ENCODE peak calls at places on chromosomes 2 and 18, in seven cellular contexts. One of them, this sample, is unnamed.
A peak's percentile ranks its signal among the peaks of the same experiment; 100 is the strongest.

GRCh38 chr2:203916756-203917155 is 19.8 kb upstream of the ICOS start:
- DNase-seq in AG10803: no peak
- DNase-seq in iris pigment epithelial cell: no peak
- DNase-seq in NCI-H2081 treated with DMSO at 0.1 percent for 48 hours: no peak
- DNase-seq in upper lobe of right lung: no peak
- DNase-seq in stimulated activated CD8-positive, alpha-beta memory T cell treated with anti-CD3 and anti-CD28 coated beads, Interleukin-7, amount 100 ng/mL, for 4 hours: no peak
- DNase-seq in HFF-Myc: no peak
- DNase-seq in this sample: no peak

GRCh38 chr2:198326431-198326830 is 522.0 kb downstream of the PLCL1 start:
- DNase-seq in HFF-Myc: no peak
- DNase-seq in NCI-H2081 treated with DMSO at 0.1 percent for 48 hours: no peak
- DNase-seq in iris pigment epithelial cell: no peak
- DNase-seq in stimulated activated CD8-positive, alpha-beta memory T cell treated with anti-CD3 and anti-CD28 coated beads, Interleukin-7, amount 100 ng/mL, for 4 hours: no peak
- DNase-seq in AG10803: no peak
- DNase-seq in upper lobe of right lung: no peak
- DNase-seq in this sample: no peak

GRCh38 chr2:3519255-3520190 is at the start of gene ADI1:
- DNase-seq in stimulated activated CD8-positive, alpha-beta memory T cell treated with anti-CD3 and anti-CD28 coated beads, Interleukin-7, amount 100 ng/mL, for 4 hours: peak; percentile 46
- DNase-seq in upper lobe of right lung: peak; percentile 95
- DNase-seq in NCI-H2081 treated with DMSO at 0.1 percent for 48 hours: no peak
- DNase-seq in HFF-Myc: peak; percentile 44
- DNase-seq in AG10803: peak; percentile 70
- DNase-seq in iris pigment epithelial cell: peak; percentile 75
- DNase-seq in this sample: peak; percentile 79

GRCh38 chr18:13280066-13280795 is 61.7 kb downstream of the LDLRAD4 start:
- DNase-seq in NCI-H2081 treated with DMSO at 0.1 percent for 48 hours: no peak
- DNase-seq in HFF-Myc: no peak
- DNase-seq in stimulated activated CD8-positive, alpha-beta memory T cell treated with anti-CD3 and anti-CD28 coated beads, Interleukin-7, amount 100 ng/mL, for 4 hours: no peak
- DNase-seq in upper lobe of right lung: peak; percentile 26
- DNase-seq in iris pigment epithelial cell: no peak
- DNase-seq in AG10803: no peak
- DNase-seq in this sample: no peak

GRCh38 chr2:237563816-237564215 is 2.6 kb upstream of the PRLH start:
- DNase-seq in iris pigment epithelial cell: peak; percentile 39
- DNase-seq in upper lobe of right lung: peak; percentile 77
- DNase-seq in AG10803: peak; percentile 21
- DNase-seq in HFF-Myc: no peak
- DNase-seq in stimulated activated CD8-positive, alpha-beta memory T cell treated with anti-CD3 and anti-CD28 coated beads, Interleukin-7, amount 100 ng/mL, for 4 hours: no peak
- DNase-seq in NCI-H2081 treated with DMSO at 0.1 percent for 48 hours: no peak
- DNase-seq in this sample: no peak

GRCh38 chr18:46013484-46014189 is 46.5 kb upstream of the EPG5 start:
- DNase-seq in HFF-Myc: no peak
- DNase-seq in NCI-H2081 treated with DMSO at 0.1 percent for 48 hours: no peak
- DNase-seq in iris pigment epithelial cell: no peak
- DNase-seq in upper lobe of right lung: no peak
- DNase-seq in AG10803: no peak
- DNase-seq in stimulated activated CD8-positive, alpha-beta memory T cell treated with anti-CD3 and anti-CD28 coated beads, Interleukin-7, amount 100 ng/mL, for 4 hours: no peak
- DNase-seq in this sample: no peak

GRCh38 chr2:28398101-28398834 is 5.6 kb downstream of the FOSL2 start:
- DNase-seq in AG10803: peak; percentile 63
- DNase-seq in HFF-Myc: no peak
- DNase-seq in iris pigment epithelial cell: peak; percentile 80
- DNase-seq in upper lobe of right lung: no peak
- DNase-seq in stimulated activated CD8-positive, alpha-beta memory T cell treated with anti-CD3 and anti-CD28 coated beads, Interleukin-7, amount 100 ng/mL, for 4 hours: no peak
- DNase-seq in NCI-H2081 treated with DMSO at 0.1 percent for 48 hours: no peak
- DNase-seq in this sample: no peak

GRCh38 chr2:51165534-51166260 is 133.8 kb upstream of the NRXN1 start:
- DNase-seq in upper lobe of right lung: no peak
- DNase-seq in NCI-H2081 treated with DMSO at 0.1 percent for 48 hours: peak; percentile 10
- DNase-seq in AG10803: no peak
- DNase-seq in iris pigment epithelial cell: peak; percentile 41
- DNase-seq in stimulated activated CD8-positive, alpha-beta memory T cell treated with anti-CD3 and anti-CD28 coated beads, Interleukin-7, amount 100 ng/mL, for 4 hours: no peak
- DNase-seq in HFF-Myc: no peak
- DNase-seq in this sample: no peak

GRCh38 chr18:8084160-8084559 is 517.0 kb downstream of the PTPRM start:
- DNase-seq in HFF-Myc: peak; percentile 10
- DNase-seq in NCI-H2081 treated with DMSO at 0.1 percent for 48 hours: peak; percentile 3
- DNase-seq in upper lobe of right lung: no peak
- DNase-seq in iris pigment epithelial cell: peak; percentile 45
- DNase-seq in stimulated activated CD8-positive, alpha-beta memory T cell treated with anti-CD3 and anti-CD28 coated beads, Interleukin-7, amount 100 ng/mL, for 4 hours: no peak
- DNase-seq in AG10803: peak; percentile 31
- DNase-seq in this sample: peak; percentile 29

GRCh38 chr2:74334931-74335333 is 8.3 kb downstream of the SLC4A5 start:
- DNase-seq in upper lobe of right lung: peak; percentile 86
- DNase-seq in iris pigment epithelial cell: peak; percentile 66
- DNase-seq in NCI-H2081 treated with DMSO at 0.1 percent for 48 hours: peak; percentile 25
- DNase-seq in stimulated activated CD8-positive, alpha-beta memory T cell treated with anti-CD3 and anti-CD28 coated beads, Interleukin-7, amount 100 ng/mL, for 4 hours: peak; percentile 50
- DNase-seq in HFF-Myc: peak; percentile 48
- DNase-seq in AG10803: peak; percentile 71
- DNase-seq in this sample: peak; percentile 59